ENCODE peak calls at places on chromosomes 7 and 10, in five cellular contexts. H is endothelial cell of umbilical vein; E is activated CD4-positive, alpha-beta T cell treated with anti-CD3 and anti-CD28 coated beads, Interleukin-2, amount 50 U/mL, for 1 hour; N is choroid plexus epithelial cell; R is H9. Y is an unnamed sample.

GRCh38 chr7:64045301-64046040 is at the start of gene ZNF727:
- DNase-seq in R (no peak), E (no peak), H (no peak), N (no peak), Y (peak)

GRCh38 chr7:86991844-86992243 is 67.6 kb downstream of the ELAPOR2 start:
- DNase-seq in N (no peak), R (no peak), E (no peak), H (peak), Y (no peak)

GRCh38 chr7:111362660-111363059 is 199.6 kb downstream of the IMMP2L start:
- DNase-seq in N (peak), R (no peak), H (no peak), E (no peak), Y (no peak)

GRCh38 chr7:151051108-151051507 is 2.8 kb downstream of the ASIC3 start:
- DNase-seq in N (peak), R (peak), E (peak), H (peak), Y (peak)

GRCh38 chr7:81402227-81402626 is 367.6 kb downstream of the HGF start:
- DNase-seq in H (peak), R (no peak), N (peak), E (no peak), Y (no peak)

GRCh38 chr7:97748482-97748881 is 16.6 kb downstream of the TAC1 start:
- DNase-seq in R (no peak), H (no peak), E (no peak), N (no peak), Y (no peak)

GRCh38 chr7:68700414-68700813 is 897.9 kb upstream of the AUTS2 start:
- DNase-seq in H (no peak), E (no peak), R (no peak), N (peak), Y (no peak)

GRCh38 chr7:34539003-34539402 is 119.0 kb upstream of the NPSR1 start:
- DNase-seq in H (no peak), E (no peak), R (no peak), N (no peak), Y (no peak)

GRCh38 chr10:122931088-122931958 is 20.9 kb downstream of the FAM24A start:
- DNase-seq in N (peak), H (no peak), R (no peak), E (no peak), Y (no peak)

GRCh38 chr7:79434867-79435266 is 18.6 kb downstream of the MAGI2 start:
- DNase-seq in H (peak), N (peak), R (no peak), E (no peak), Y (no peak)